ENCODE peak calls at places on chromosomes 13 and 19, in seven cellular contexts. One of them, this sample, is unnamed. For H3K9me2, the result is how much of the 10 kb centered on the place peaks cover.

GRCh38 chr13:91347996-91348905 is 764 bp downstream of the MIR17HG start:
- DNase-seq in HCT116: no peak
- DNase-seq in MM.1S: peak
- DNase-seq in GM23338: no peak
- DNase-seq in PC-3: no peak
- DNase-seq in hepatocyte: peak
- DNase-seq in PC-9: peak
- DNase-seq in this sample: peak

GRCh38 chr13:98482476-98483444 is 94.1 kb downstream of the STK24 start:
- DNase-seq in HCT116: no peak
- DNase-seq in MM.1S: no peak
- DNase-seq in PC-9: peak
- DNase-seq in hepatocyte: no peak
- DNase-seq in PC-3: no peak
- DNase-seq in GM23338: peak
- DNase-seq in this sample: peak

GRCh38 chr19:38908854-38909253 is 3.1 kb downstream of the CCER2 start:
- DNase-seq in MM.1S: no peak
- DNase-seq in hepatocyte: no peak
- DNase-seq in PC-3: no peak
- DNase-seq in PC-9: no peak
- DNase-seq in GM23338: no peak
- DNase-seq in HCT116: no peak
- DNase-seq in this sample: no peak

GRCh38 chr13:90201676-90202425 is 1145.6 kb upstream of the MIR17HG start:
- DNase-seq in hepatocyte: peak
- DNase-seq in MM.1S: no peak
- DNase-seq in HCT116: no peak
- DNase-seq in PC-3: no peak
- DNase-seq in PC-9: no peak
- DNase-seq in GM23338: no peak
- DNase-seq in this sample: peak

GRCh38 chr19:2982983-2983350 is 5.6 kb downstream of the TLE6 start:
- DNase-seq in GM23338: no peak
- DNase-seq in MM.1S: no peak
- DNase-seq in PC-3: peak
- DNase-seq in PC-9: peak
- DNase-seq in hepatocyte: peak
- DNase-seq in HCT116: no peak
- DNase-seq in this sample: peak

GRCh38 chr13:46354143-46355087 is 32.6 kb downstream of the RUBCNL start:
- DNase-seq in hepatocyte: no peak
- DNase-seq in PC-3: peak
- DNase-seq in MM.1S: no peak
- DNase-seq in HCT116: peak
- DNase-seq in PC-9: peak
- DNase-seq in GM23338: no peak
- DNase-seq in this sample: peak

GRCh38 chr13:73063166-73063565 is 4.4 kb downstream of the KLF5 start:
- DNase-seq in HCT116: no peak
- DNase-seq in MM.1S: no peak
- DNase-seq in PC-9: no peak
- DNase-seq in hepatocyte: no peak
- DNase-seq in PC-3: peak
- DNase-seq in GM23338: no peak
- DNase-seq in this sample: no peak

GRCh38 chr13:29594310-29594709 is 1.2 kb downstream of the SLC7A1 start:
- DNase-seq in GM23338: peak
- DNase-seq in MM.1S: peak
- DNase-seq in PC-3: peak
- DNase-seq in hepatocyte: peak
- DNase-seq in HCT116: no peak
- DNase-seq in PC-9: peak
- DNase-seq in this sample: peak

GRCh38 chr13:60155978-60156377 is 7.8 kb downstream of the DIAPH3 start:
- DNase-seq in hepatocyte: no peak
- DNase-seq in HCT116: no peak
- DNase-seq in MM.1S: no peak
- DNase-seq in PC-3: no peak
- DNase-seq in PC-9: no peak
- DNase-seq in GM23338: peak
- DNase-seq in this sample: peak

GRCh38 chr13:33547035-33547434 is 261.5 kb upstream of the STARD13 start:
- DNase-seq in MM.1S: no peak
- DNase-seq in PC-3: peak
- DNase-seq in HCT116: no peak
- DNase-seq in PC-9: no peak
- DNase-seq in GM23338: no peak
- DNase-seq in hepatocyte: no peak
- DNase-seq in this sample: no peak

GRCh38 chr13:111322001-111322915 is 1.8 kb downstream of the TEX29 start:
- DNase-seq in PC-9: no peak
- DNase-seq in hepatocyte: no peak
- DNase-seq in MM.1S: no peak
- DNase-seq in HCT116: no peak
- DNase-seq in PC-3: no peak
- DNase-seq in GM23338: no peak
- DNase-seq in this sample: no peak

GRCh38 chr13:49635599-49636433 is 7.5 kb downstream of the ARL11 start:
- DNase-seq in MM.1S: no peak
- DNase-seq in GM23338: peak
- DNase-seq in HCT116: no peak
- DNase-seq in PC-9: no peak
- DNase-seq in hepatocyte: no peak
- DNase-seq in PC-3: no peak
- DNase-seq in this sample: no peak

GRCh38 chr13:93963266-93964131 is 516.0 kb downstream of the DCT start:
- DNase-seq in PC-3: peak
- DNase-seq in PC-9: no peak
- DNase-seq in MM.1S: no peak
- DNase-seq in hepatocyte: peak
- DNase-seq in GM23338: no peak
- DNase-seq in HCT116: no peak
- DNase-seq in this sample: peak

GRCh38 chr13:74450976-74451375 is 316.8 kb upstream of the KLF12 start:
- DNase-seq in GM23338: no peak
- DNase-seq in MM.1S: no peak
- DNase-seq in PC-3: no peak
- DNase-seq in HCT116: no peak
- DNase-seq in hepatocyte: no peak
- DNase-seq in PC-9: no peak
- DNase-seq in this sample: peak

GRCh38 chr13:106680796-106681482 is 113.0 kb upstream of the ARGLU1 start:
- DNase-seq in PC-9: no peak
- DNase-seq in PC-3: no peak
- DNase-seq in hepatocyte: no peak
- DNase-seq in MM.1S: no peak
- DNase-seq in GM23338: peak
- DNase-seq in HCT116: no peak
- DNase-seq in this sample: no peak

GRCh38 chr19:14339741-14340140 is 41.5 kb upstream of the ADGRE5 start:
- DNase-seq in hepatocyte: no peak
- DNase-seq in GM23338: no peak
- DNase-seq in PC-3: no peak
- DNase-seq in MM.1S: no peak
- DNase-seq in HCT116: no peak
- DNase-seq in PC-9: no peak
- DNase-seq in this sample: no peak

GRCh38 chr19:29804493-29804892 is 7.3 kb upstream of the CCNE1 start:
- DNase-seq in PC-3: no peak
- DNase-seq in MM.1S: peak
- DNase-seq in hepatocyte: no peak
- DNase-seq in HCT116: no peak
- DNase-seq in GM23338: no peak
- DNase-seq in PC-9: no peak
- DNase-seq in this sample: no peak

GRCh38 chr13:75687145-75687763 is 51.1 kb downstream of the LMO7 start:
- DNase-seq in PC-3: peak
- DNase-seq in hepatocyte: peak
- DNase-seq in PC-9: no peak
- DNase-seq in MM.1S: peak
- DNase-seq in GM23338: peak
- DNase-seq in HCT116: peak
- DNase-seq in this sample: peak

GRCh38 chr13:29551214-29551613 is 44.3 kb downstream of the SLC7A1 start:
- DNase-seq in hepatocyte: no peak
- DNase-seq in GM23338: no peak
- DNase-seq in PC-3: no peak
- DNase-seq in HCT116: no peak
- DNase-seq in MM.1S: no peak
- DNase-seq in PC-9: no peak
- DNase-seq in this sample: peak

GRCh38 chr13:50291611-50292010 is 276.4 kb downstream of the KCNRG start:
- DNase-seq in GM23338: no peak
- DNase-seq in MM.1S: no peak
- DNase-seq in HCT116: no peak
- DNase-seq in PC-9: no peak
- DNase-seq in PC-3: no peak
- DNase-seq in hepatocyte: no peak
- DNase-seq in this sample: peak

GRCh38 chr19:33826521-33826920 is 29.9 kb downstream of the KCTD15 start:
- DNase-seq in PC-3: no peak
- DNase-seq in GM23338: no peak
- DNase-seq in HCT116: no peak
- DNase-seq in MM.1S: no peak
- DNase-seq in PC-9: no peak
- DNase-seq in hepatocyte: no peak
- DNase-seq in this sample: no peak

GRCh38 chr19:7701049-7701653 is 780 bp downstream of the FCER2 start:
- DNase-seq in HCT116: no peak
- DNase-seq in PC-3: no peak
- DNase-seq in MM.1S: no peak
- DNase-seq in GM23338: no peak
- DNase-seq in hepatocyte: no peak
- DNase-seq in PC-9: no peak
- DNase-seq in this sample: no peak

GRCh38 chr13:52846567-52847321 is 1.7 kb downstream of the PCDH8 start:
- DNase-seq in HCT116: no peak
- DNase-seq in PC-3: no peak
- DNase-seq in PC-9: no peak
- DNase-seq in hepatocyte: peak
- DNase-seq in MM.1S: no peak
- DNase-seq in GM23338: peak
- DNase-seq in this sample: peak

GRCh38 chr13:99414048-99414995 is 87.0 kb upstream of the TM9SF2 start:
- DNase-seq in MM.1S: no peak
- DNase-seq in HCT116: no peak
- DNase-seq in hepatocyte: no peak
- DNase-seq in PC-9: no peak
- DNase-seq in PC-3: no peak
- DNase-seq in GM23338: no peak
- DNase-seq in this sample: no peak

DNA sequence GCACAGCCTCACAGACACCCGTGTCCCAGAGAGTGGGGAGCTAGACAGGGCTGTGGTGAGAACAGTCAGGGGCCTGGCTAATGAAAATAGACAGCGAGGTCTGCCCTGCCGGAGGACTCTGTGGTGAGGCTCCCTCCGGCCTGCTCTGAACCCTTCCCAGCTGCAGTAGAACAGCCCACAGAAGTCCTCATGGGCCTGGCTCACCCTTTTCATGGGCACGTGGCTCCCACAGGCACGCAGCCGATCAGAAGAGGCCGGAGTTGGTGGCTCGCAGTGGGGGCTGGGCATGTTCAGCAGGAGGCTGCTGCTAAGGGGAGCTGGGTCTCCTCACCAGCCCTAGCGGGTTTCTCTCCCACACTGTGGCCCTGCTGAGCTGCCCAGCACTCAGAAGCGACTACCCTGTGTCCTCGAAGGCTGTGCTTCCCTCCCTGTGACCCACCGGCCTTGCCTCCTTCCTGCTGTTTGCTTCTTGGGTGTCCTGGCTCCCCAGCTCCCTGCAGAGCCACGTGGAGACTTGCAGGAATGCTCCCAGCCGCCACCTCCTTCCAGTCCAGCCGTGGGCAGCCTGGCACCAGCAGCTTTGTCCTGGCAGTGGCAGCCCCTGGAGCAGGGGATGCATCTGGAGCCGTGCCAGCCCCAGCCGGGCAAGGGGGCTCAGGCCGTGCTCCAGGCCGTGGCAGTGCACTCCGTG is 138.7 kb downstream of the KDM4B start:
- DNase-seq in PC-9: no peak
- DNase-seq in MM.1S: no peak
- DNase-seq in hepatocyte: no peak
- DNase-seq in GM23338: no peak
- DNase-seq in HCT116: no peak
- DNase-seq in PC-3: no peak
- DNase-seq in this sample: no peak
- TF ChIP-seq EZH2 in PC-9: no peak
- TF ChIP-seq EZH2 in MM.1S: no peak
- TF ChIP-seq EZH2 in hepatocyte: no peak
- TF ChIP-seq EZH2 in GM23338: no peak
- TF ChIP-seq EZH2 in HCT116: no peak
- TF ChIP-seq EZH2 in PC-3: no peak
- TF ChIP-seq EZH2 in this sample: no peak

GRCh38 chr19:17517898-17518297 is 6.4 kb downstream of the PGLS start:
- DNase-seq in hepatocyte: no peak
- DNase-seq in PC-9: no peak
- DNase-seq in MM.1S: no peak
- DNase-seq in GM23338: no peak
- DNase-seq in HCT116: no peak
- DNase-seq in PC-3: no peak
- DNase-seq in this sample: no peak
- H3K9me2 ChIP-seq in hepatocyte: under half
- H3K9me2 ChIP-seq in PC-9: under half
- H3K9me2 ChIP-seq in MM.1S: under half
- H3K9me2 ChIP-seq in GM23338: under half
- H3K9me2 ChIP-seq in HCT116: under half
- H3K9me2 ChIP-seq in PC-3: under half
- H3K9me2 ChIP-seq in this sample: under half

GRCh38 chr13:65314008-65314407 is 1916.1 kb downstream of the PCDH9 start:
- DNase-seq in PC-9: no peak
- DNase-seq in HCT116: no peak
- DNase-seq in hepatocyte: no peak
- DNase-seq in GM23338: no peak
- DNase-seq in PC-3: no peak
- DNase-seq in MM.1S: no peak
- DNase-seq in this sample: no peak

GRCh38 chr13:65307056-65307455 is 1923.1 kb downstream of the PCDH9 start:
- DNase-seq in HCT116: no peak
- DNase-seq in MM.1S: no peak
- DNase-seq in PC-3: no peak
- DNase-seq in hepatocyte: no peak
- DNase-seq in PC-9: no peak
- DNase-seq in GM23338: no peak
- DNase-seq in this sample: no peak

GRCh38 chr13:65309906-65310305 is 1920.2 kb downstream of the PCDH9 start:
- DNase-seq in HCT116: no peak
- DNase-seq in PC-3: no peak
- DNase-seq in hepatocyte: no peak
- DNase-seq in PC-9: no peak
- DNase-seq in GM23338: no peak
- DNase-seq in MM.1S: no peak
- DNase-seq in this sample: no peak

GRCh38 chr13:65310663-65311328 is 1919.3 kb downstream of the PCDH9 start:
- DNase-seq in PC-9: no peak
- DNase-seq in MM.1S: no peak
- DNase-seq in hepatocyte: no peak
- DNase-seq in GM23338: no peak
- DNase-seq in PC-3: no peak
- DNase-seq in HCT116: no peak
- DNase-seq in this sample: no peak
- TF ChIP-seq EZH2 in PC-9: no peak
- TF ChIP-seq EZH2 in MM.1S: no peak
- TF ChIP-seq EZH2 in hepatocyte: no peak
- TF ChIP-seq EZH2 in GM23338: no peak
- TF ChIP-seq EZH2 in PC-3: no peak
- TF ChIP-seq EZH2 in HCT116: no peak
- TF ChIP-seq EZH2 in this sample: no peak

GRCh38 chr19:58536852-58537798 is 6.7 kb upstream of the TRIM28 start:
- DNase-seq in hepatocyte: no peak
- DNase-seq in PC-9: no peak
- DNase-seq in GM23338: no peak
- DNase-seq in HCT116: no peak
- DNase-seq in PC-3: no peak
- DNase-seq in MM.1S: no peak
- DNase-seq in this sample: no peak
- H3K9me2 ChIP-seq in hepatocyte: under half
- H3K9me2 ChIP-seq in PC-9: under half
- H3K9me2 ChIP-seq in GM23338: under half
- H3K9me2 ChIP-seq in HCT116: under half
- H3K9me2 ChIP-seq in PC-3: under half
- H3K9me2 ChIP-seq in MM.1S: under half
- H3K9me2 ChIP-seq in this sample: under half